ENCODE peak calls at places on chromosomes 4 and X, in seven cellular contexts. K, E, M, C, D, A and V are unnamed samples.

GRCh38 chrX:132119283-132119682 is 8.5 kb downstream of the FRMD7 start:
- DNase-seq in K (no peak), A (no peak), C (no peak), D (no peak), M (peak), E (no peak), V (no peak)

GRCh38 chr4:183394166-183394951 is 50.1 kb upstream of the CDKN2AIP start:
- DNase-seq in E (no peak), D (no peak), C (no peak), A (no peak), M (no peak), K (no peak), V (no peak)

GRCh38 chrX:55056820-55057690 is 17.8 kb upstream of the PAGE2B start:
- DNase-seq in A (no peak), C (no peak), D (no peak), E (no peak), M (peak), K (no peak), V (peak)

GRCh38 chr4:90211174-90211573 is 84.0 kb downstream of the CCSER1 start:
- DNase-seq in K (no peak), E (no peak), D (no peak), C (no peak), A (no peak), M (no peak), V (no peak)

GRCh38 chr4:148704291-148704690 is 262.1 kb upstream of the NR3C2 start:
- DNase-seq in D (no peak), M (no peak), K (no peak), C (no peak), A (no peak), E (no peak), V (no peak)

GRCh38 chr4:115678425-115678941 is 565.1 kb upstream of the NDST4 start:
- DNase-seq in K (no peak), A (no peak), C (no peak), M (no peak), D (no peak), E (no peak), V (no peak)

GRCh38 chr4:187289371-187289770 is 565.7 kb upstream of the FAT1 start:
- DNase-seq in K (no peak), D (no peak), A (no peak), C (no peak), E (no peak), M (no peak), V (no peak)

GRCh38 chr4:150256841-150257273 is 178.6 kb downstream of the DCLK2 start:
- DNase-seq in A (no peak), K (no peak), C (no peak), D (no peak), E (no peak), M (no peak), V (no peak)

GRCh38 chrX:49237060-49237459 is 1.8 kb downstream of the CCDC22 start:
- DNase-seq in D (peak), E (peak), A (no peak), C (peak), K (no peak), M (no peak), V (no peak)

GRCh38 chrX:70001269-70001668 is 48.5 kb downstream of the AWAT2 start:
- DNase-seq in C (no peak), M (peak), E (no peak), K (no peak), D (no peak), A (no peak), V (no peak)

GRCh38 chr4:121711263-121712000 is 14.7 kb upstream of the ANXA5 start:
- DNase-seq in D (peak), M (peak), A (peak), C (peak), K (peak), E (peak), V (peak)

GRCh38 chr4:46994007-46994405 is 625 bp upstream of the GABRA4 start:
- DNase-seq in E (no peak), K (no peak), A (no peak), M (no peak), C (no peak), D (no peak), V (no peak)

GRCh38 chrX:16002185-16002584 is 121.2 kb upstream of the GRPR start:
- DNase-seq in A (no peak), K (no peak), C (no peak), D (no peak), M (peak), E (no peak), V (no peak)

GRCh38 chr4:177301127-177301639 is 8.5 kb upstream of the NEIL3 start:
- DNase-seq in K (no peak), E (no peak), D (no peak), M (no peak), A (no peak), C (no peak), V (no peak)

GRCh38 chrX:18210470-18210869 is 10.2 kb downstream of the BEND2 start:
- DNase-seq in C (no peak), K (no peak), A (no peak), M (peak), E (no peak), D (no peak), V (no peak)

GRCh38 chrX:28324306-28324705 is 262.9 kb upstream of the IL1RAPL1 start:
- DNase-seq in D (no peak), K (no peak), A (no peak), C (no peak), E (no peak), M (no peak), V (no peak)

GRCh38 chr4:186040316-186040715 is 28.6 kb upstream of the TLR3 start:
- DNase-seq in C (no peak), D (no peak), A (no peak), M (no peak), E (no peak), K (no peak), V (no peak)

GRCh38 chrX:47214435-47215077 is 3.9 kb upstream of the CDK16 start:
- DNase-seq in C (peak), D (no peak), K (no peak), E (no peak), M (no peak), A (no peak), V (no peak)

GRCh38 chrX:96761566-96761965 is 76.9 kb downstream of the DIAPH2 start:
- DNase-seq in D (no peak), E (no peak), M (no peak), C (no peak), A (no peak), K (no peak), V (no peak)

GRCh38 chrX:71210829-71211228 is 12.2 kb upstream of the GJB1 start:
- DNase-seq in K (no peak), A (no peak), E (no peak), C (no peak), M (no peak), D (no peak), V (no peak)

DNA sequence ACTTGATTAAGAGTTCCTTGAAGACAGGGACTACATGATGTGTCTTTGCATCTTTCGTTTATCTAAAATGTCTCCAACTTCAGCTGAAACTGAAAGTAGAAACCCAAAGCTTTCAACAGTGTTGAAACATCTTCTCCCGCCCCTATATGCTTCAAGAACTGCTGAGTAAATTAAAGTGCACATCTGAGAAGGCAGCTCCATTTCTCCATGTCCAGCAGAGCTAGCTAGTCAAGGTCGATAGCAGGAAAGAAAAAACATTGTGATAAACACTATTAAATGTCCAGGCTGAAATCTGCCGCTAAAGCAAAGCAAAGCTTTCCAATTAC is 185.6 kb upstream of the TBL1X start:
- DNase-seq in K (no peak), D (no peak), E (no peak), M (peak), A (no peak), C (no peak), V (peak)
- H3K4me3 ChIP-seq in K (no peak), D (peak), E (no peak), M (no peak), A (no peak), C (no peak), V (no peak)

GRCh38 chrX:43556207-43556606 is 99.9 kb upstream of the MAOA start:
- DNase-seq in D (peak), A (peak), M (no peak), E (no peak), C (no peak), K (no peak), V (no peak)

GRCh38 chrX:43552703-43553102 is 103.4 kb upstream of the MAOA start:
- DNase-seq in E (no peak), D (no peak), A (no peak), M (no peak), K (no peak), C (no peak), V (no peak)

GRCh38 chrX:43552166-43552565 is 103.9 kb upstream of the MAOA start:
- DNase-seq in A (no peak), M (no peak), K (no peak), E (no peak), D (no peak), C (no peak), V (no peak)

DNA sequence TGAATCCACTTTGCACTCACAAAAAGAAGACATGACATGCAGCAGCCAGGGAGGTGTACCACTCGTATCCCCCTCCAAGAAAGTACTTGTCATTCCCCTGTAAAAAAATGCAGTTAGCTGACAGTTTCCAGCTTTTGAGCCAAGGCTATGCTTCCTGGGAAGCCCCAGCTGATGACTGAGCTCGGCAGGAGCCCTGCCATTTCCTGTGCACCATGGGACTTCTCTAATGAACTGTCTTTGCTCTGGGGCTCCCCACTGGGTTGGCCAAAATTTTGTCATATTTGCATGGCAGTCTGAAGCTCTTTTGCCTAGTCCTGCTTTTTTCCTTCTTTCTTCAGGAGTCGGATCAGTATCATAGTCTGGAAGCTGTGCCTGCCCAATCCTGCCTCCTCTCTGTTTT is 104.5 kb upstream of the MAOA start:
- DNase-seq in D (no peak), A (no peak), C (no peak), M (no peak), K (no peak), E (no peak), V (peak)
- H3K4me3 ChIP-seq in D (no peak), A (no peak), C (no peak), M (no peak), K (no peak), E (no peak), V (no peak)

DNA sequence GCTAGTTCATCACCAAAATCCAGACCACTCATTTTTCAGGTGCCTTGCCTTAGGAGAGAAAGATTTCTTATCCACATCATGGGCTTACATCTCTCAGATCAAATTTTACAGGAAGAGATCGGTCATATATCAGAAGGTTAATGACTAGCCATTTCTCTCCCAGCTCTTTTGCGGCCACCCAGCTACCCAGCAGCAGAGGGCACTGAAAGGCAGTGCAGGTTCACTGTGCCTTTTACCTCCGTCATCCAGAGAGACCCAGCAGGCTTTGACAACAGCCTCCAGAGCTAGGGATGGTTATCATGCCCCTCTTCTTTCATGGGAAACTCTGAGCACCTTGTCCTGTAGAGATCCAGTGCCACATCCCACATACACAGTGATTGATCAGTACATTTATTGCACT is 384.8 kb downstream of the AFF2 start:
- DNase-seq in K (no peak), A (no peak), M (no peak), E (no peak), C (no peak), D (no peak), V (no peak)
- H3K4me3 ChIP-seq in K (no peak), A (no peak), M (no peak), E (no peak), C (no peak), D (no peak), V (no peak)

GRCh38 chr4:40729555-40729954 is 20.2 kb upstream of the NSUN7 start:
- DNase-seq in A (no peak), C (no peak), M (no peak), K (no peak), D (no peak), E (no peak), V (no peak)
- H3K4me3 ChIP-seq in A (no peak), C (no peak), M (no peak), K (no peak), D (no peak), E (no peak), V (no peak)

DNA sequence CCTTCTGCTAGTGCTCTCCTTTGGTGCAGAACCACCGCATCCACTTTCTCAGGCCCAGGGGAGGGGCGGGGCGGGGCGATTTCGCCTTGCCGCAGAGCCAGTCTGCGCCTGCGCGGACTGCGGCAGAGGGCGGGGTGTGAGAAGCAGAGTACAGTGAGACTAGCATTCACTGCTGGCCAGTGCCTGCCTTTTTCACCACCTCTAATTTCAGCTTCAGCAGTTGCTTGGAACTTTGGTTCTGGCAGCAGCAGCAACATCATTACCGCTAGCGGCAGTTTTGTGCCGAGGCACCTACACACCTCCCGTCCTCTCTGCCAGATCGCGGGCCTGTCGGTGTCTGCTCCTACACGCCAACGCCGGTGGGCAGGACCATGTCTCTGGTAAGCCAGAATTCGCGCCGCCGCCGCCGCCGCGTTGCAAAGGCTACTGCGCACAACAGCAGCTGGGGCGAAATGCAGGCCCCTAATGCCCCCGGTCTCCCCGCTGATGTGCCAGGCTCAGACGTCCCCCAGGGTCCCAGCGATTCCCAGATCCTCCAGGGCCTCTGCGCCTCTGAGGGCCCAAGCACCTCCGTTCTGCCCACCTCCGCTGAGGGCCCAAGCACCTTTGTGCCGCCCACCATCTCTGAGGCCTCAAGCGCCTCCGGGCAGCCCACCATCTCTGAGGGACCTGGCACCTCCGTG is at the start of gene MAGEE1:
- DNase-seq in C (peak), A (peak), K (peak), D (peak), M (peak), E (peak), V (peak)
- H3K4me3 ChIP-seq in C (peak), A (peak), K (peak), D (peak), M (peak), E (peak), V (peak)

GRCh38 chr4:103074598-103075434 is 1.7 kb downstream of the SLC9B2 start:
- DNase-seq in C (no peak), K (no peak), E (peak), A (no peak), D (no peak), M (no peak), V (peak)
- H3K4me3 ChIP-seq in C (no peak), K (peak), E (peak), A (no peak), D (no peak), M (no peak), V (peak)

GRCh38 chr4:16245241-16245640 is 19.0 kb upstream of the TAPT1 start:
- DNase-seq in K (no peak), E (no peak), A (no peak), C (no peak), M (no peak), D (no peak), V (no peak)
- H3K4me3 ChIP-seq in K (no peak), E (no peak), A (no peak), C (no peak), M (no peak), D (no peak), V (no peak)